ENCODE peak calls at places on chromosomes 3 and 15, in five cellular contexts. One of them, this sample, is unnamed.

GRCh38 chr3:55873523-55874254 is 386.6 kb upstream of the WNT5A start:
- DNase-seq in H7: no peak
- DNase-seq in HL-60: no peak
- DNase-seq in Calu3: no peak
- DNase-seq in smooth muscle cell of the brain vasculature: no peak
- DNase-seq in this sample: no peak

GRCh38 chr3:45319231-45320085 is 68.9 kb upstream of the LARS2 start:
- DNase-seq in smooth muscle cell of the brain vasculature: no peak
- DNase-seq in H7: no peak
- DNase-seq in Calu3: no peak
- DNase-seq in HL-60: no peak
- DNase-seq in this sample: no peak

GRCh38 chr15:90002428-90002844 is 1.3 kb downstream of the ZNF710 start:
- DNase-seq in Calu3: peak
- DNase-seq in HL-60: no peak
- DNase-seq in H7: no peak
- DNase-seq in smooth muscle cell of the brain vasculature: no peak
- DNase-seq in this sample: peak

GRCh38 chr15:55394694-55395093 is 13.5 kb downstream of the CCPG1 start:
- DNase-seq in Calu3: no peak
- DNase-seq in HL-60: peak
- DNase-seq in H7: no peak
- DNase-seq in smooth muscle cell of the brain vasculature: no peak
- DNase-seq in this sample: no peak

GRCh38 chr3:190366145-190366544 is 21.8 kb upstream of the CLDN16 start:
- DNase-seq in HL-60: no peak
- DNase-seq in Calu3: no peak
- DNase-seq in H7: no peak
- DNase-seq in smooth muscle cell of the brain vasculature: no peak
- DNase-seq in this sample: no peak

GRCh38 chr3:163722421-163722820 is 1355.9 kb downstream of the SI start:
- DNase-seq in HL-60: no peak
- DNase-seq in H7: peak
- DNase-seq in smooth muscle cell of the brain vasculature: no peak
- DNase-seq in Calu3: no peak
- DNase-seq in this sample: no peak

GRCh38 chr15:101391981-101392566 is 97.0 kb upstream of the SNRPA1 start:
- DNase-seq in Calu3: no peak
- DNase-seq in HL-60: no peak
- DNase-seq in smooth muscle cell of the brain vasculature: no peak
- DNase-seq in H7: no peak
- DNase-seq in this sample: no peak

GRCh38 chr15:36579792-36580431 is 486 bp downstream of the CDIN1 start:
- DNase-seq in smooth muscle cell of the brain vasculature: no peak
- DNase-seq in Calu3: no peak
- DNase-seq in HL-60: no peak
- DNase-seq in H7: no peak
- DNase-seq in this sample: no peak

GRCh38 chr3:43583481-43583880 is 38.3 kb downstream of the ANO10 start:
- DNase-seq in HL-60: no peak
- DNase-seq in Calu3: no peak
- DNase-seq in H7: peak
- DNase-seq in smooth muscle cell of the brain vasculature: no peak
- DNase-seq in this sample: no peak

GRCh38 chr3:170387952-170388351 is 30.4 kb downstream of the SKIL start:
- DNase-seq in smooth muscle cell of the brain vasculature: no peak
- DNase-seq in H7: no peak
- DNase-seq in Calu3: no peak
- DNase-seq in HL-60: no peak
- DNase-seq in this sample: no peak

GRCh38 chr3:122533931-122534334 is 19.2 kb upstream of the KPNA1 start:
- DNase-seq in smooth muscle cell of the brain vasculature: no peak
- DNase-seq in H7: no peak
- DNase-seq in Calu3: peak
- DNase-seq in HL-60: peak
- DNase-seq in this sample: peak